ENCODE peak calls at places on chromosome 15, in ten cellular contexts. U is C1 segment of cervical spinal cord; T is NCI-H1092 treated with DMSO at 0.1 percent for 48 hours; K is myocyte; I is fibroblast of mammary gland; H is spleen; W is BJ; F is stimulated activated CD4-positive, alpha-beta T cell treated with anti-CD3 and anti-CD28 coated beads, Interleukin-15, amount 100 ng/mL, for 1 hour; Q is nephron progenitor cell; B is transverse colon. V is an unnamed sample.

GRCh38 chr15:63826513-63826912 is 7.2 kb downstream of the HERC1 start:
- DNase-seq in U (no peak), T (no peak), K (no peak), I (peak), H (no peak), W (no peak), F (no peak), Q (no peak), B (no peak), V (no peak)

GRCh38 chr15:101206173-101206572 is 45.7 kb downstream of the CHSY1 start:
- DNase-seq in U (no peak), T (no peak), K (no peak), I (peak), H (no peak), W (no peak), F (peak), Q (no peak), B (no peak), V (no peak)

GRCh38 chr15:52076889-52077781 is 35.4 kb downstream of the BCL2L10 start:
- DNase-seq in U (no peak), T (no peak), K (peak), I (peak), H (no peak), W (peak), F (no peak), Q (no peak), B (peak), V (peak)

GRCh38 chr15:62940755-62941361 is 101.7 kb upstream of the TPM1 start:
- DNase-seq in U (peak), T (no peak), K (peak), I (peak), H (no peak), W (peak), F (no peak), Q (no peak), B (peak), V (no peak)

GRCh38 chr15:96331141-96331941 is 841 bp downstream of the NR2F2 start:
- DNase-seq in U (no peak), T (no peak), K (peak), I (peak), H (no peak), W (no peak), F (no peak), Q (no peak), B (no peak), V (no peak)

GRCh38 chr15:64688770-64689169 is 86.6 kb downstream of the RBPMS2 start:
- DNase-seq in U (no peak), T (no peak), K (no peak), I (no peak), H (peak), W (no peak), F (no peak), Q (no peak), B (no peak), V (no peak)

GRCh38 chr15:99738047-99738847 is 5.0 kb upstream of the LYSMD4 start:
- DNase-seq in U (no peak), T (no peak), K (no peak), I (no peak), H (no peak), W (no peak), F (no peak), Q (no peak), B (no peak), V (peak)

GRCh38 chr15:74182131-74182530 is 8.6 kb downstream of the ISLR start:
- DNase-seq in U (no peak), T (no peak), K (no peak), I (no peak), H (peak), W (no peak), F (no peak), Q (no peak), B (no peak), V (no peak)

GRCh38 chr15:56913241-56913640 is 5.2 kb upstream of the TCF12 start:
- DNase-seq in U (no peak), T (no peak), K (no peak), I (no peak), H (no peak), W (no peak), F (no peak), Q (no peak), B (no peak), V (no peak)

GRCh38 chr15:80072285-80072684 is 12.8 kb downstream of the ZFAND6 start:
- DNase-seq in U (no peak), T (peak), K (peak), I (peak), H (no peak), W (peak), F (no peak), Q (peak), B (no peak), V (peak)

GRCh38 chr15:50181206-50181982 is 602 bp upstream of the SLC27A2 start:
- DNase-seq in U (no peak), T (peak), K (no peak), I (no peak), H (no peak), W (no peak), F (no peak), Q (no peak), B (no peak), V (no peak)

GRCh38 chr15:73578036-73578435 is 55.2 kb downstream of the NPTN start:
- DNase-seq in U (no peak), T (no peak), K (no peak), I (no peak), H (no peak), W (no peak), F (no peak), Q (no peak), B (peak), V (no peak)

GRCh38 chr15:101256756-101257155 is 4.9 kb upstream of the CHSY1 start:
- DNase-seq in U (no peak), T (no peak), K (no peak), I (no peak), H (no peak), W (no peak), F (no peak), Q (no peak), B (no peak), V (no peak)

GRCh38 chr15:69017978-69018377 is 3.5 kb downstream of the NOX5 start:
- DNase-seq in U (no peak), T (no peak), K (no peak), I (no peak), H (no peak), W (no peak), F (no peak), Q (no peak), B (no peak), V (peak)

GRCh38 chr15:68299436-68299835 is 21.9 kb downstream of the FEM1B start:
- DNase-seq in U (no peak), T (no peak), K (no peak), I (peak), H (peak), W (no peak), F (no peak), Q (no peak), B (no peak), V (no peak)

GRCh38 chr15:69080203-69080957 is 65.9 kb downstream of the NOX5 start:
- DNase-seq in U (no peak), T (no peak), K (no peak), I (no peak), H (no peak), W (no peak), F (no peak), Q (no peak), B (no peak), V (no peak)